ENCODE peak calls at places on chromosomes 16 and 17, in six cellular contexts. One of them, this sample, is unnamed.

GRCh38 chr17:41739661-41740352 is 5.4 kb upstream of the HAP1 start:
- DNase-seq in stimulated activated CD4-positive, alpha-beta T cell treated with anti-CD3 and anti-CD28 coated beads, Interleukin-2, amount 100 ng/mL, for 48 hours: no peak
- DNase-seq in cardiac fibroblast: peak; percentile 59
- DNase-seq in DMS 273 treated with DMSO at 0.1 percent for 48 hours: no peak
- DNase-seq in GM10248: no peak
- DNase-seq in nephron progenitor cell: no peak
- DNase-seq in this sample: no peak

GRCh38 chr17:8320262-8320661 is 10.2 kb downstream of the ARHGEF15 start:
- DNase-seq in GM10248: no peak
- DNase-seq in nephron progenitor cell: no peak
- DNase-seq in DMS 273 treated with DMSO at 0.1 percent for 48 hours: no peak
- DNase-seq in cardiac fibroblast: no peak
- DNase-seq in stimulated activated CD4-positive, alpha-beta T cell treated with anti-CD3 and anti-CD28 coated beads, Interleukin-2, amount 100 ng/mL, for 48 hours: no peak
- DNase-seq in this sample: no peak

GRCh38 chr17:77779711-77780539 is 178.6 kb upstream of the TNRC6C start:
- DNase-seq in GM10248: no peak
- DNase-seq in cardiac fibroblast: no peak
- DNase-seq in DMS 273 treated with DMSO at 0.1 percent for 48 hours: no peak
- DNase-seq in nephron progenitor cell: no peak
- DNase-seq in stimulated activated CD4-positive, alpha-beta T cell treated with anti-CD3 and anti-CD28 coated beads, Interleukin-2, amount 100 ng/mL, for 48 hours: no peak
- DNase-seq in this sample: no peak

GRCh38 chr16:80034948-80035700 is 434.6 kb upstream of the MAF start:
- DNase-seq in nephron progenitor cell: no peak
- DNase-seq in DMS 273 treated with DMSO at 0.1 percent for 48 hours: no peak
- DNase-seq in stimulated activated CD4-positive, alpha-beta T cell treated with anti-CD3 and anti-CD28 coated beads, Interleukin-2, amount 100 ng/mL, for 48 hours: no peak
- DNase-seq in cardiac fibroblast: no peak
- DNase-seq in GM10248: no peak
- DNase-seq in this sample: no peak

GRCh38 chr16:50281391-50282009 is 15.1 kb downstream of the ADCY7 start:
- DNase-seq in stimulated activated CD4-positive, alpha-beta T cell treated with anti-CD3 and anti-CD28 coated beads, Interleukin-2, amount 100 ng/mL, for 48 hours: no peak
- DNase-seq in cardiac fibroblast: no peak
- DNase-seq in nephron progenitor cell: no peak
- DNase-seq in GM10248: no peak
- DNase-seq in DMS 273 treated with DMSO at 0.1 percent for 48 hours: no peak
- DNase-seq in this sample: peak; percentile 40

GRCh38 chr16:31529398-31530312 is 2.0 kb downstream of the AHSP start:
- DNase-seq in nephron progenitor cell: peak; percentile 40
- DNase-seq in DMS 273 treated with DMSO at 0.1 percent for 48 hours: no peak
- DNase-seq in stimulated activated CD4-positive, alpha-beta T cell treated with anti-CD3 and anti-CD28 coated beads, Interleukin-2, amount 100 ng/mL, for 48 hours: no peak
- DNase-seq in GM10248: no peak
- DNase-seq in cardiac fibroblast: no peak
- DNase-seq in this sample: no peak

GRCh38 chr17:32283745-32284207 is 18.1 kb downstream of the RHBDL3 start:
- DNase-seq in GM10248: no peak
- DNase-seq in DMS 273 treated with DMSO at 0.1 percent for 48 hours: no peak
- DNase-seq in nephron progenitor cell: peak; percentile 42
- DNase-seq in stimulated activated CD4-positive, alpha-beta T cell treated with anti-CD3 and anti-CD28 coated beads, Interleukin-2, amount 100 ng/mL, for 48 hours: no peak
- DNase-seq in cardiac fibroblast: peak; percentile 20
- DNase-seq in this sample: no peak

GRCh38 chr16:52171481-52171880 is 375.5 kb downstream of the TOX3 start:
- DNase-seq in DMS 273 treated with DMSO at 0.1 percent for 48 hours: no peak
- DNase-seq in cardiac fibroblast: no peak
- DNase-seq in stimulated activated CD4-positive, alpha-beta T cell treated with anti-CD3 and anti-CD28 coated beads, Interleukin-2, amount 100 ng/mL, for 48 hours: no peak
- DNase-seq in GM10248: no peak
- DNase-seq in nephron progenitor cell: no peak
- DNase-seq in this sample: no peak

GRCh38 chr17:44758414-44759095 is at the start of gene ADAM11:
- DNase-seq in GM10248: peak; percentile 54
- DNase-seq in nephron progenitor cell: peak; percentile 61
- DNase-seq in DMS 273 treated with DMSO at 0.1 percent for 48 hours: no peak
- DNase-seq in stimulated activated CD4-positive, alpha-beta T cell treated with anti-CD3 and anti-CD28 coated beads, Interleukin-2, amount 100 ng/mL, for 48 hours: no peak
- DNase-seq in cardiac fibroblast: no peak
- DNase-seq in this sample: peak; percentile 53

GRCh38 chr16:23842137-23842600 is 6.4 kb downstream of the PRKCB start:
- DNase-seq in stimulated activated CD4-positive, alpha-beta T cell treated with anti-CD3 and anti-CD28 coated beads, Interleukin-2, amount 100 ng/mL, for 48 hours: no peak
- DNase-seq in cardiac fibroblast: no peak
- DNase-seq in GM10248: peak; percentile 65
- DNase-seq in nephron progenitor cell: no peak
- DNase-seq in DMS 273 treated with DMSO at 0.1 percent for 48 hours: no peak
- DNase-seq in this sample: no peak

GRCh38 chr17:47076171-47076570 is 97.1 kb upstream of the RPRML start:
- DNase-seq in stimulated activated CD4-positive, alpha-beta T cell treated with anti-CD3 and anti-CD28 coated beads, Interleukin-2, amount 100 ng/mL, for 48 hours: no peak
- DNase-seq in nephron progenitor cell: no peak
- DNase-seq in GM10248: no peak
- DNase-seq in DMS 273 treated with DMSO at 0.1 percent for 48 hours: no peak
- DNase-seq in cardiac fibroblast: peak; percentile 13
- DNase-seq in this sample: no peak

GRCh38 chr17:57511475-57512123 is 233.5 kb downstream of the CCDC182 start:
- DNase-seq in DMS 273 treated with DMSO at 0.1 percent for 48 hours: no peak
- DNase-seq in cardiac fibroblast: no peak
- DNase-seq in stimulated activated CD4-positive, alpha-beta T cell treated with anti-CD3 and anti-CD28 coated beads, Interleukin-2, amount 100 ng/mL, for 48 hours: no peak
- DNase-seq in nephron progenitor cell: no peak
- DNase-seq in GM10248: no peak
- DNase-seq in this sample: no peak

GRCh38 chr17:74157366-74157765 is 46.1 kb upstream of the RPL38 start:
- DNase-seq in nephron progenitor cell: no peak
- DNase-seq in cardiac fibroblast: no peak
- DNase-seq in GM10248: no peak
- DNase-seq in stimulated activated CD4-positive, alpha-beta T cell treated with anti-CD3 and anti-CD28 coated beads, Interleukin-2, amount 100 ng/mL, for 48 hours: no peak
- DNase-seq in DMS 273 treated with DMSO at 0.1 percent for 48 hours: no peak
- DNase-seq in this sample: no peak